ENCODE peak calls at places on chromosome 13, in nine cellular contexts. B is small intestine; E is T-helper 1 cell; G is fibroblast of mammary gland; A is NCI-H460; H is activated CD8-positive, alpha-beta memory T cell treated with anti-CD3 and anti-CD28 coated beads, Interleukin-2, amount 10 ng/mL, durations not matched to agents 7 days and 5 days; C is HTR-8/SVneo; I is skeletal muscle cell; T is activated CD4-positive, CD25-positive, alpha-beta regulatory T cell treated with anti-CD3 and anti-CD28 coated beads, Interleukin-2, amount 50 U/mL, for 16 hours. Z is an unnamed sample.

GRCh38 chr13:20714563-20715339 is 11.3 kb downstream of the IL17D start:
- DNase-seq in B (no peak), E (no peak), G (peak), A (no peak), H (no peak), C (no peak), I (peak), T (no peak), Z (no peak)

GRCh38 chr13:89899302-89900103 is 1448.0 kb upstream of the MIR17HG start:
- DNase-seq in B (peak), E (no peak), G (no peak), A (no peak), H (no peak), C (no peak), I (no peak), T (no peak), Z (no peak)

GRCh38 chr13:78247362-78247761 is 328.7 kb upstream of the EDNRB start:
- DNase-seq in B (no peak), E (no peak), G (no peak), A (no peak), H (no peak), C (no peak), I (no peak), T (no peak), Z (no peak)

GRCh38 chr13:50805805-50806204 is 37.7 kb downstream of the DLEU7 start:
- DNase-seq in B (no peak), E (no peak), G (peak), A (no peak), H (no peak), C (no peak), I (no peak), T (no peak), Z (no peak)

GRCh38 chr13:76882431-76882830 is 3.8 kb downstream of the KCTD12 start:
- DNase-seq in B (no peak), E (no peak), G (peak), A (no peak), H (no peak), C (no peak), I (peak), T (no peak), Z (no peak)

GRCh38 chr13:39612023-39612637 is 9.1 kb upstream of the LHFPL6 start:
- DNase-seq in B (peak), E (peak), G (peak), A (peak), H (peak), C (peak), I (no peak), T (peak), Z (peak)

GRCh38 chr13:113087923-113088690 is 17.5 kb upstream of the F7 start:
- DNase-seq in B (no peak), E (no peak), G (no peak), A (no peak), H (no peak), C (no peak), I (no peak), T (no peak), Z (no peak)

GRCh38 chr13:113209336-113209879 is at the start of gene CUL4A:
- DNase-seq in B (peak), E (peak), G (peak), A (peak), H (peak), C (peak), I (no peak), T (peak), Z (peak)

GRCh38 chr13:33280923-33281322 is 4.6 kb downstream of the STARD13 start:
- DNase-seq in B (no peak), E (no peak), G (peak), A (no peak), H (no peak), C (no peak), I (no peak), T (no peak), Z (no peak)

GRCh38 chr13:84607614-84608013 is 725.3 kb upstream of the SLITRK1 start:
- DNase-seq in B (no peak), E (no peak), G (peak), A (no peak), H (no peak), C (no peak), I (peak), T (no peak), Z (no peak)

GRCh38 chr13:99980201-99981114 is 1.1 kb upstream of the ZIC2 start:
- DNase-seq in B (peak), E (peak), G (peak), A (peak), H (peak), C (peak), I (peak), T (no peak), Z (peak)

GRCh38 chr13:32314271-32314967 is 744 bp downstream of the ZAR1L start:
- DNase-seq in B (no peak), E (no peak), G (no peak), A (no peak), H (no peak), C (no peak), I (no peak), T (no peak), Z (no peak)

GRCh38 chr13:37775871-37776270 is 93.7 kb downstream of the TRPC4 start:
- DNase-seq in B (no peak), E (no peak), G (peak), A (no peak), H (no peak), C (no peak), I (no peak), T (no peak), Z (no peak)

GRCh38 chr13:56586966-56587365 is 553.8 kb upstream of the PRR20A start:
- DNase-seq in B (no peak), E (no peak), G (no peak), A (no peak), H (no peak), C (no peak), I (no peak), T (no peak), Z (no peak)

GRCh38 chr13:51838235-51838846 is 6.6 kb downstream of the TMEM272 start:
- DNase-seq in B (no peak), E (no peak), G (peak), A (no peak), H (no peak), C (no peak), I (peak), T (no peak), Z (peak)

GRCh38 chr13:60328073-60328472 is 68.9 kb upstream of the TDRD3 start:
- DNase-seq in B (no peak), E (no peak), G (no peak), A (no peak), H (no peak), C (no peak), I (no peak), T (no peak), Z (no peak)

GRCh38 chr13:93151277-93151676 is 75.3 kb upstream of the GPC6 start:
- DNase-seq in B (no peak), E (no peak), G (peak), A (no peak), H (no peak), C (no peak), I (peak), T (no peak), Z (no peak)

GRCh38 chr13:112489199-112489598 is 98.8 kb downstream of the TUBGCP3 start:
- DNase-seq in B (no peak), E (no peak), G (no peak), A (no peak), H (no peak), C (no peak), I (no peak), T (no peak), Z (no peak)

GRCh38 chr13:104597554-104598240 is 1531.5 kb upstream of the SLC10A2 start:
- DNase-seq in B (peak), E (no peak), G (no peak), A (no peak), H (no peak), C (no peak), I (no peak), T (no peak), Z (no peak)

GRCh38 chr13:100506154-100506553 is 82.4 kb downstream of the GGACT start:
- DNase-seq in B (no peak), E (no peak), G (no peak), A (no peak), H (peak), C (no peak), I (no peak), T (peak), Z (no peak)

GRCh38 chr13:78121459-78122348 is 203.1 kb upstream of the EDNRB start:
- DNase-seq in B (peak), E (no peak), G (peak), A (peak), H (peak), C (peak), I (peak), T (no peak), Z (peak)

GRCh38 chr13:99119686-99120085 is 81.0 kb upstream of the UBAC2 start:
- DNase-seq in B (peak), E (no peak), G (no peak), A (no peak), H (no peak), C (no peak), I (no peak), T (peak), Z (no peak)

GRCh38 chr13:84431646-84432045 is 549.4 kb upstream of the SLITRK1 start:
- DNase-seq in B (no peak), E (no peak), G (peak), A (no peak), H (no peak), C (no peak), I (peak), T (no peak), Z (no peak)

GRCh38 chr13:90700340-90700739 is 647.1 kb upstream of the MIR17HG start:
- DNase-seq in B (no peak), E (no peak), G (no peak), A (no peak), H (no peak), C (no peak), I (no peak), T (no peak), Z (no peak)

GRCh38 chr13:114106526-114106925 is 25.9 kb downstream of the RASA3 start:
- DNase-seq in B (no peak), E (no peak), G (no peak), A (no peak), H (no peak), C (no peak), I (no peak), T (no peak), Z (no peak)

GRCh38 chr13:38680912-38681311 is 6.0 kb upstream of the FREM2 start:
- DNase-seq in B (no peak), E (no peak), G (no peak), A (no peak), H (no peak), C (no peak), I (no peak), T (no peak), Z (no peak)

GRCh38 chr13:27770809-27771208 is 21.5 kb upstream of the GSX1 start:
- DNase-seq in B (peak), E (no peak), G (peak), A (peak), H (peak), C (no peak), I (no peak), T (no peak), Z (peak)

GRCh38 chr13:92135509-92135908 is 737.1 kb downstream of the GPC5 start:
- DNase-seq in B (no peak), E (no peak), G (no peak), A (no peak), H (no peak), C (no peak), I (no peak), T (no peak), Z (no peak)

GRCh38 chr13:44930907-44931676 is 58.2 kb downstream of the NUFIP1 start:
- DNase-seq in B (no peak), E (no peak), G (no peak), A (no peak), H (no peak), C (no peak), I (no peak), T (no peak), Z (no peak)

GRCh38 chr13:64457976-64458375 is 2772.2 kb downstream of the PCDH9 start:
- DNase-seq in B (no peak), E (no peak), G (no peak), A (no peak), H (no peak), C (no peak), I (peak), T (no peak), Z (no peak)

GRCh38 chr13:54162069-54162468 is 1133.5 kb downstream of the OLFM4 start:
- DNase-seq in B (no peak), E (no peak), G (no peak), A (no peak), H (no peak), C (no peak), I (no peak), T (no peak), Z (no peak)